ENCODE peak calls at places on chromosomes 6 and 20, in ten cellular contexts. G, D, X, E, T, O, Y, H, M and I are unnamed samples.

GRCh38 chr6:157037165-157037564 is 260.0 kb downstream of the ARID1B start:
- DNase-seq in M (no peak), X (no peak), E (no peak), Y (no peak), T (no peak), G (no peak), H (no peak), D (no peak), O (no peak), I (no peak)

GRCh38 chr20:1933465-1933870 is 38.3 kb downstream of the SIRPA start:
- DNase-seq in G (no peak), O (peak), X (peak), M (peak), H (no peak), E (no peak), D (no peak), T (peak), Y (no peak), I (peak)

GRCh38 chr6:41682497-41682961 is 44.3 kb downstream of the MDFI start:
- DNase-seq in M (peak), D (no peak), E (no peak), O (no peak), T (no peak), X (no peak), G (no peak), H (peak), Y (no peak), I (peak)

GRCh38 chr6:159623156-159623555 is 69.9 kb downstream of the SOD2 start:
- DNase-seq in X (no peak), H (no peak), T (no peak), O (no peak), Y (no peak), G (no peak), M (no peak), D (no peak), E (no peak), I (no peak)

GRCh38 chr6:151627689-151628444 is 134.1 kb downstream of the CCDC170 start:
- DNase-seq in E (no peak), H (no peak), G (no peak), T (no peak), X (no peak), D (no peak), Y (no peak), M (no peak), O (no peak), I (no peak)

GRCh38 chr6:151534576-151534975 is 40.8 kb downstream of the CCDC170 start:
- DNase-seq in E (no peak), O (no peak), Y (peak), M (no peak), T (peak), G (no peak), D (no peak), H (no peak), X (no peak), I (no peak)

GRCh38 chr20:17697171-17697570 is 2.6 kb upstream of the BANF2 start:
- DNase-seq in D (no peak), E (no peak), O (no peak), T (no peak), X (no peak), Y (no peak), M (no peak), G (no peak), H (no peak), I (no peak)

GRCh38 chr6:119856136-119856535 is 506.6 kb upstream of the MAN1A1 start:
- DNase-seq in O (no peak), X (no peak), G (no peak), H (no peak), D (no peak), T (no peak), M (no peak), E (no peak), Y (no peak), I (no peak)

GRCh38 chr6:74871757-74872156 is 334.1 kb downstream of the COL12A1 start:
- DNase-seq in O (no peak), D (no peak), H (no peak), Y (no peak), M (no peak), G (no peak), T (peak), E (no peak), X (no peak), I (no peak)

GRCh38 chr6:90297866-90298381 is 1.3 kb upstream of the BACH2 start:
- DNase-seq in T (no peak), Y (no peak), X (no peak), G (no peak), H (no peak), D (no peak), O (no peak), E (no peak), M (no peak), I (no peak)
- H3K27ac ChIP-seq in T (no peak), Y (no peak), X (peak), G (peak), H (peak), D (peak), O (no peak), E (no peak), M (no peak), I (peak)

DNA sequence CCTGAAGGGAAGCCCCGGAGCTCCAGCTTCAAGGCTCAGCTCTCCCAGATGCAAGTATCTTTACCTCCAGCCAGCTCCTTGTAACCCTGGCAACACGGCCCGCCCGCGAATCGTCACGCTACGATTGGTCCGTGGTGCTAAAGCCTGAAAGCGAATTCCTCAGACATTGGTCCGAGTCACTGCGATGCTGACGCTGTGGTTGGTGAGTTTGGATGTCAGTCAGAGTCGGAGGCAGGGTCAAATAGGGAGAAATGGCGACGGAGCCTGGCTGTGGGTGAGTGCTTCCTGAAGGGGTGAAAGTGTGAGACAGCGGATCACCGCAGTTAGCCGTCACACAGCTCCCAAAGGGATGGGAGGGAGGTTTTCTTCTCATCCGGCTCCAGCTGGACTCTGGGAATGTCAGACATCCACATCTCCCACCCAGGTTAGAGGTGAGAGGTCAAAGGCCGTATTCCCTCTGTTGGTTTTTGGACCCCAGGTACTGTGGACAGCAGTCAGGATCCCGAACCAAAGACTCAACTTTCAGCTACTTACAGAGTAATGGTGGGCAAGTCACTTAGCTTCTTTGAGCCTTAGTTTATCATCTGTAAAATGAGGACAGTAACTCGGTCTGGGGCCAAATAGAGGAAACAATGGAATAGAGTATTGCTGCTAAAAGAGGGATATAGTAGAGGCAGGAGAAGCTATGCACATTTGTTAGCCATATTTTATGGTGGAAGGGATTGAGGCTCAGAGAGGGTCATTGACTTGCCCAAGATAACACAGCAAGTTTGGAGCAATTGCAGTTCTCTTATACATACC is at the start of gene ZSWIM1:
- DNase-seq in Y (peak), O (peak), M (peak), E (peak), X (peak), D (peak), G (peak), T (peak), H (peak), I (peak)
- TF ChIP-seq POLR2A in Y (peak), O (peak), M (no peak), E (peak), X (peak), D (peak), G (no peak), T (peak), H (no peak), I (no peak)

GRCh38 chr6:108074359-108075144 is at the start of gene OSTM1:
- DNase-seq in G (peak), H (peak), M (peak), Y (peak), E (peak), O (peak), X (peak), D (peak), T (peak), I (peak)

GRCh38 chr6:108068182-108068581 is 6.4 kb downstream of the OSTM1 start:
- DNase-seq in O (no peak), T (no peak), M (no peak), Y (no peak), D (no peak), E (no peak), G (no peak), H (no peak), X (no peak), I (no peak)

GRCh38 chr6:108068618-108069017 is 5.9 kb downstream of the OSTM1 start:
- DNase-seq in T (no peak), E (no peak), X (no peak), Y (no peak), H (no peak), D (no peak), G (no peak), M (no peak), O (no peak), I (no peak)

GRCh38 chr6:108074057-108074358 is 533 bp downstream of the OSTM1 start:
- DNase-seq in D (no peak), X (no peak), O (peak), T (peak), Y (no peak), H (no peak), E (peak), G (no peak), M (no peak), I (no peak)

GRCh38 chr6:108071736-108072276 is 2.7 kb downstream of the OSTM1 start:
- DNase-seq in X (no peak), G (no peak), H (no peak), E (no peak), T (no peak), Y (no peak), D (no peak), M (no peak), O (no peak), I (no peak)
- H3K4me3 ChIP-seq in X (no peak), G (no peak), H (no peak), E (no peak), T (no peak), Y (no peak), D (no peak), M (no peak), O (no peak), I (no peak)

GRCh38 chr20:4327956-4328355 is 312.6 kb upstream of the RNF24 start:
- DNase-seq in O (no peak), Y (no peak), H (no peak), T (no peak), E (no peak), M (no peak), D (no peak), X (no peak), G (no peak), I (no peak)

GRCh38 chr20:4325548-4326187 is 310.3 kb upstream of the RNF24 start:
- DNase-seq in H (no peak), Y (no peak), D (no peak), O (no peak), G (no peak), T (no peak), M (no peak), E (no peak), X (no peak), I (no peak)

GRCh38 chr20:4326194-4327065 is 311.1 kb upstream of the RNF24 start:
- DNase-seq in H (no peak), M (no peak), X (no peak), T (peak), Y (no peak), E (no peak), O (no peak), G (peak), D (no peak), I (no peak)

GRCh38 chr20:4322499-4322898 is 307.1 kb upstream of the RNF24 start:
- DNase-seq in G (no peak), D (no peak), T (no peak), E (no peak), M (no peak), X (no peak), Y (no peak), O (no peak), H (no peak), I (no peak)

DNA sequence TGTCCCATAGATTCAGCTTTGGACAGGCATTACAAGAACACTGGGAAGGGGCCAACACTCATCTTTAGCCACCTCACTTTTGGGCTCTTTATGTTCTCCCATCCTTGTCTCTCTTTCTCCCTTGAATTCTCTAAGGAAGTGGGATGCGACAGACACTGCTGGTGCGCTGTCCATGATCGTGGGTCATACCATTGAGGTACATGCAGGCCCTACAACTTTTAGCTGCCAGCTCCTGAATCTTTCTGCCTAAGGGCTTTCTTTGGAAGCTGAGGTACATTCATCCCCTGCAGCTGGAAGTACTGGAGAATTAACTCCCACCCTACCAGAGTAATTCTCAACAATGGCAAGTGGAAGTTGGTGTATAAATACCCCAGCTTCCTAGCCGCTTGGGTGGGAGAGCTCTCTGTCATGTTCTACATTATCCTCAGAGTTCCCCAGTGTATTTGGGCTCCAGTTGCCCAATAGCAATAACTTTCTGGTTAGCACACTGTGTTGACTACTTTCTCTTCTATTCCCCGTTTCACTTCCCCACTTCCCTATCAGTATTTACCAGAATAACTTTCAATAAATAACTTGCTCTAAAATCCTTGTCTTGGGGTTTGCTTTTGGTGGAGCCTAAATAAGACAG is 309.4 kb upstream of the RNF24 start:
- DNase-seq in Y (no peak), T (no peak), G (no peak), D (no peak), X (no peak), M (no peak), H (no peak), E (no peak), O (no peak), I (no peak)
- H3K27ac ChIP-seq in Y (no peak), T (no peak), G (no peak), D (no peak), X (no peak), M (no peak), H (no peak), E (no peak), O (no peak), I (no peak)

GRCh38 chr6:57221936-57222683 is at the start of gene RAB23:
- DNase-seq in H (peak), G (peak), D (peak), O (peak), Y (peak), X (peak), E (peak), T (peak), M (peak), I (peak)

GRCh38 chr6:57220083-57220703 is 1.9 kb downstream of the RAB23 start:
- DNase-seq in H (no peak), M (no peak), O (no peak), T (no peak), G (no peak), Y (no peak), X (no peak), D (no peak), E (peak), I (no peak)

GRCh38 chr6:57222684-57223077 is 574 bp upstream of the RAB23 start:
- DNase-seq in X (no peak), Y (no peak), H (no peak), D (no peak), O (no peak), E (no peak), G (no peak), T (no peak), M (no peak), I (no peak)

GRCh38 chr6:57224769-57225515 is 2.8 kb upstream of the RAB23 start:
- DNase-seq in M (no peak), Y (no peak), E (peak), H (no peak), X (no peak), O (no peak), D (no peak), T (peak), G (no peak), I (no peak)

GRCh38 chr6:57221191-57221935 is 744 bp downstream of the RAB23 start:
- DNase-seq in X (peak), H (peak), T (peak), Y (peak), O (no peak), G (peak), E (peak), M (peak), D (peak), I (no peak)
- TF ChIP-seq POLR2A in X (peak), H (no peak), T (no peak), Y (no peak), O (no peak), G (no peak), E (no peak), M (no peak), D (no peak), I (no peak)

GRCh38 chr6:73811706-73812105 is 115.7 kb downstream of the CD109 start:
- DNase-seq in X (no peak), M (no peak), E (no peak), O (no peak), T (no peak), H (no peak), Y (no peak), D (no peak), G (no peak), I (no peak)

GRCh38 chr6:73823046-73823735 is 127.2 kb downstream of the CD109 start:
- DNase-seq in X (no peak), G (no peak), M (no peak), D (no peak), O (no peak), Y (no peak), T (no peak), H (no peak), E (no peak), I (no peak)

DNA sequence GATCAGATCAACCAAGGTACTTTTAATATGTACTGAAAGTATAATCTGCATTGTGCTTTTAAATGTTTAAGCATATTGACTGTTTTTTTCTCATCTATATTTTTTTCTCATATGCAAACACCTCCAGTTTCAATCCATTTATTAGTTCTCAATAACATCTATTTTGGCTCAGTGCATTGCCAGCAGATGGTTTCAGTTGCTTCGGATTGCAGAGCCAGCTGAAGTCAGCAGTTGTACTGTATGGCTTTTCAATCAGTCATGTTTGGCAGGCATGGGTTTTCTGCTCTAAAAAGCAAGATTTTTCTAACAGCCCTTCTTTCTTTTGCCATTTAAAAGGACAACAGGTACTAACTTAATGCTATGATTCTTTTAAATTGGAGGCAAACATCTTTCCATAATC is 121.2 kb downstream of the CD109 start:
- DNase-seq in G (no peak), X (no peak), E (no peak), T (no peak), H (no peak), O (no peak), Y (no peak), M (no peak), D (no peak), I (no peak)
- H3K4me3 ChIP-seq in G (no peak), X (no peak), E (no peak), T (no peak), H (no peak), O (no peak), Y (no peak), M (no peak), D (no peak), I (no peak)

GRCh38 chr6:19991176-19991575 is 154.0 kb downstream of the ID4 start:
- DNase-seq in E (no peak), D (no peak), X (no peak), O (no peak), M (no peak), T (no peak), Y (no peak), H (no peak), G (no peak), I (no peak)
- H3K27ac ChIP-seq in E (no peak), D (no peak), X (no peak), O (no peak), M (no peak), T (no peak), Y (no peak), H (no peak), G (no peak), I (no peak)

GRCh38 chr20:25389381-25389857 is 1.2 kb downstream of the ABHD12 start:
- DNase-seq in D (no peak), O (no peak), H (no peak), X (no peak), G (no peak), E (peak), T (peak), Y (peak), M (no peak), I (no peak)

GRCh38 chr20:25389858-25390537 is 637 bp downstream of the ABHD12 start:
- DNase-seq in Y (peak), X (peak), H (peak), E (peak), D (no peak), T (no peak), O (peak), M (peak), G (peak), I (peak)

GRCh38 chr20:25394276-25394675 is 3.6 kb upstream of the ABHD12 start:
- DNase-seq in E (no peak), H (no peak), G (no peak), Y (peak), T (no peak), M (no peak), O (no peak), D (no peak), X (no peak), I (no peak)

GRCh38 chr20:25394996-25395395 is 4.4 kb upstream of the ABHD12 start:
- DNase-seq in D (no peak), T (no peak), E (no peak), X (no peak), Y (no peak), M (no peak), O (no peak), G (no peak), H (no peak), I (no peak)

GRCh38 chr20:25390538-25391528 is at the start of gene ABHD12:
- DNase-seq in X (peak), D (peak), G (peak), M (peak), Y (peak), O (peak), H (peak), T (peak), E (peak), I (peak)
- TF ChIP-seq POLR2A in X (peak), D (no peak), G (peak), M (peak), Y (peak), O (peak), H (no peak), T (peak), E (peak), I (peak)

DNA sequence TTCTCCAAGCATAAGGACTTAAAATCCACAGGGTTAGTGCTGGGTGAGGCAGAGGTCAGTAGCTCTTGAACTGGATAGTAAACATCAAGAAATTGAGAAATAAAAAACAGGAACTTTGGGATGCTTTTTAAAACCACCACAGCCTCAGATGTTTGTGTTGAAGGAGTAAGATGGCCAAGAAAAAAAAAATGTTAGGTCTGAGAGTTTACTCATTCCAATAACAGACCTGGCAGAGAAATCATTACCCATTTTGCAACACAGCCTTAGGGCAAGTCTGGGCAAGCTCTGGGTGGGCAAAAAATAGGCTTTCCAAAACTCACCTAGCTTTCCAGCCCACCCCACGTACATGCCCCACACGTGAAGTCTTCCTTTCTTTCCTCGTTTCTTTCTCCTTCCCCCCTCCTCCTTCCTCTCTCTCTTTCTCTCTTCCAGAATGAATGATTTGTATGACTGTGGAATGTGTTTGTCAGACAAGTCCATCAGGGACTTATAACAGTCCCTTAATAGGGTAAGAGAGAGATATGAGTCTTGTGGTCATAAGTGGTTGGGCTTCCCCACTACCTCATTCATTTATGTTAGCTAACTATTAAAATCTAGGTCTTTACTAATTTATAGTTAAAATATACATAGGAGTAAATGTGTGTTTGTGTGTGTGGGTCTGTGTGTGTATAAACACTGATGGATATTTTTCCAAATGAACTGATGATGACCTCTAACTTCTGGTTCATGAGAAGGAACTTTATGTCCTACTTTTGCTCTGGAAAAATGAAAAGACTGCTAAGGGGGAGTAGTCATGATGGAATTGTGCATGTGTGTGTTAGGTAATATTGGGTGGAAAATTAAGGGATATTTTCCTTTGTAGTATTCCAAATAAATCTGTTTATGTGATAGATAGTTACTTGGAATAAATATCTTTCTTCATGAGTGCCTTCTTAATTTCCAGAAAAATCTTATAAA is 18.0 kb upstream of the DSE start:
- DNase-seq in M (no peak), G (no peak), T (peak), D (no peak), H (no peak), E (no peak), X (no peak), Y (no peak), O (no peak), I (peak)
- H3K4me3 ChIP-seq in M (no peak), G (no peak), T (no peak), D (no peak), H (no peak), E (no peak), X (no peak), Y (no peak), O (no peak), I (no peak)